ENCODE peak calls at places on chromosomes 3 and 15, in eight cellular contexts. P is ovary, U is aorta, O is A549, S is neuronal stem cell, G is left ventricle myocardium inferior, Z is right lobe of liver, Y is lung. L is an unnamed sample. For H3K9me3, the result is how much of the 10 kb centered on the place peaks cover.

GRCh38 chr3:127732303-127732702 is 59.6 kb downstream of the ABTB1 start:
- DNase-seq in P (no peak), U (no peak), G (no peak), Z (no peak), S (no peak), O (no peak), Y (no peak), L (no peak)

GRCh38 chr3:14256046-14256445 is 77.4 kb downstream of the LSM3 start:
- DNase-seq in U (no peak), Z (no peak), P (no peak), G (no peak), O (no peak), Y (no peak), S (no peak), L (no peak)

GRCh38 chr3:30526031-30526430 is 80.4 kb upstream of the TGFBR2 start:
- DNase-seq in G (no peak), U (no peak), P (no peak), S (no peak), Z (no peak), Y (no peak), O (no peak), L (no peak)

GRCh38 chr3:143252931-143253330 is 133.4 kb downstream of the CHST2 start:
- DNase-seq in U (no peak), Z (no peak), O (no peak), P (no peak), S (no peak), Y (no peak), G (no peak), L (no peak)

GRCh38 chr3:48478631-48479555 is 25.1 kb downstream of the SHISA5 start:
- DNase-seq in Z (no peak), U (peak), Y (no peak), P (no peak), O (no peak), G (no peak), S (no peak), L (peak)

GRCh38 chr15:68028137-68028771 is 25.9 kb upstream of the PIAS1 start:
- DNase-seq in P (no peak), Z (no peak), Y (no peak), G (no peak), U (no peak), S (no peak), O (no peak), L (no peak)

GRCh38 chr3:153210116-153210515 is 48.1 kb downstream of the RAP2B start:
- DNase-seq in Z (no peak), P (no peak), S (no peak), Y (no peak), G (no peak), O (no peak), U (no peak), L (peak)

GRCh38 chr15:64845183-64845611 is 3.5 kb downstream of the PLEKHO2 start:
- DNase-seq in S (no peak), P (peak), O (no peak), U (no peak), Z (no peak), G (peak), Y (no peak), L (no peak)

GRCh38 chr3:49198161-49198560 is 26.8 kb downstream of the KLHDC8B start:
- DNase-seq in G (no peak), P (no peak), Z (no peak), O (no peak), U (no peak), S (no peak), Y (no peak), L (no peak)

GRCh38 chr3:42036483-42036823 is 54.7 kb upstream of the TRAK1 start:
- DNase-seq in P (no peak), Z (no peak), G (no peak), Y (peak), U (no peak), O (peak), S (no peak), L (no peak)

GRCh38 chr3:39637807-39638206 is 170.3 kb downstream of the MOBP start:
- DNase-seq in Z (no peak), Y (no peak), S (no peak), G (no peak), O (peak), P (no peak), U (no peak), L (no peak)

GRCh38 chr15:22968356-22968755 is 11.8 kb downstream of the CYFIP1 start:
- DNase-seq in Y (no peak), U (peak), Z (no peak), S (no peak), P (no peak), O (peak), G (no peak), L (no peak)

GRCh38 chr3:40588406-40588805 is 63.6 kb downstream of the ZNF621 start:
- DNase-seq in G (no peak), U (no peak), P (no peak), Y (no peak), S (no peak), Z (no peak), O (no peak), L (no peak)

GRCh38 chr3:107644631-107645030 is 121.9 kb downstream of the BBX start:
- DNase-seq in P (no peak), S (no peak), Y (no peak), Z (no peak), G (no peak), U (no peak), O (no peak), L (no peak)

GRCh38 chr3:175068587-175068986 is 209.5 kb downstream of the NAALADL2 start:
- DNase-seq in Y (no peak), P (no peak), G (no peak), O (no peak), Z (no peak), U (no peak), S (no peak), L (no peak)

GRCh38 chr3:195154793-195155535 is 116.0 kb downstream of the XXYLT1 start:
- DNase-seq in G (peak), Z (peak), Y (peak), U (peak), P (peak), S (no peak), O (no peak), L (no peak)

GRCh38 chr3:103963599-103963998 is 1403.1 kb upstream of the ALCAM start:
- DNase-seq in P (no peak), G (no peak), Z (no peak), Y (no peak), U (no peak), S (no peak), O (no peak), L (no peak)

GRCh38 chr3:43503067-43503728 is 118.6 kb downstream of the ANO10 start:
- DNase-seq in U (no peak), Y (no peak), G (no peak), S (no peak), O (no peak), P (no peak), Z (no peak), L (peak)

GRCh38 chr3:80550154-80550553 is 782.4 kb upstream of the ROBO1 start:
- DNase-seq in O (no peak), P (no peak), Y (no peak), Z (no peak), S (no peak), U (no peak), G (no peak), L (no peak)

GRCh38 chr15:40695469-40695910 is 516 bp downstream of the RAD51 start:
- DNase-seq in Z (no peak), O (peak), Y (no peak), U (no peak), P (no peak), S (no peak), G (no peak), L (no peak)

GRCh38 chr15:51736069-51736468 is 1.4 kb downstream of the LYSMD2 start:
- DNase-seq in U (no peak), S (no peak), O (no peak), P (no peak), G (no peak), Y (no peak), Z (no peak), L (no peak)

GRCh38 chr3:161273589-161274218 is 52.6 kb downstream of the NMD3 start:
- DNase-seq in P (no peak), Y (no peak), G (no peak), S (peak), Z (no peak), O (no peak), U (no peak), L (peak)

GRCh38 chr15:68493629-68494028 is 61.7 kb upstream of the ITGA11 start:
- DNase-seq in Y (no peak), G (no peak), O (no peak), Z (no peak), S (no peak), U (no peak), P (no peak), L (no peak)

GRCh38 chr3:133869601-133870000 is 26.1 kb downstream of the RAB6B start:
- DNase-seq in P (no peak), U (peak), G (no peak), Y (no peak), O (no peak), Z (no peak), S (no peak), L (no peak)

GRCh38 chr15:29917600-29918597 is 95.6 kb upstream of the TJP1 start:
- DNase-seq in P (no peak), O (no peak), Z (no peak), S (no peak), G (no peak), Y (no peak), U (no peak), L (no peak)

GRCh38 chr15:97099040-97099439 is 768.5 kb downstream of the NR2F2 start:
- DNase-seq in Z (no peak), P (no peak), O (no peak), Y (no peak), S (no peak), G (no peak), U (no peak), L (no peak)

GRCh38 chr15:97096303-97096835 is 765.9 kb downstream of the NR2F2 start:
- DNase-seq in O (no peak), P (no peak), G (no peak), Y (no peak), S (no peak), Z (no peak), U (no peak), L (no peak)

GRCh38 chr15:97101572-97101971 is 771.1 kb downstream of the NR2F2 start:
- DNase-seq in G (no peak), Z (no peak), U (no peak), Y (no peak), S (no peak), O (no peak), P (no peak), L (no peak)
- H3K9me3 ChIP-seq in G (under half), Z (under half), U (under half), Y (under half), S (under half), O (under half), P (under half), L (under half)

GRCh38 chr3:172038823-172039222 is 555 bp upstream of the FNDC3B start:
- DNase-seq in P (peak), Y (no peak), Z (no peak), G (no peak), U (no peak), S (no peak), O (no peak), L (no peak)

GRCh38 chr3:172040976-172041963 is 1.9 kb downstream of the FNDC3B start:
- DNase-seq in G (no peak), Y (no peak), P (peak), O (no peak), Z (no peak), U (no peak), S (no peak), L (no peak)

GRCh38 chr3:172040078-172040975 is 949 bp downstream of the FNDC3B start:
- DNase-seq in O (peak), G (peak), U (peak), S (peak), Z (peak), P (peak), Y (peak), L (peak)

GRCh38 chr3:172042136-172042535 is 2.8 kb downstream of the FNDC3B start:
- DNase-seq in Z (no peak), U (no peak), P (no peak), G (no peak), Y (no peak), O (no peak), S (no peak), L (no peak)

DNA sequence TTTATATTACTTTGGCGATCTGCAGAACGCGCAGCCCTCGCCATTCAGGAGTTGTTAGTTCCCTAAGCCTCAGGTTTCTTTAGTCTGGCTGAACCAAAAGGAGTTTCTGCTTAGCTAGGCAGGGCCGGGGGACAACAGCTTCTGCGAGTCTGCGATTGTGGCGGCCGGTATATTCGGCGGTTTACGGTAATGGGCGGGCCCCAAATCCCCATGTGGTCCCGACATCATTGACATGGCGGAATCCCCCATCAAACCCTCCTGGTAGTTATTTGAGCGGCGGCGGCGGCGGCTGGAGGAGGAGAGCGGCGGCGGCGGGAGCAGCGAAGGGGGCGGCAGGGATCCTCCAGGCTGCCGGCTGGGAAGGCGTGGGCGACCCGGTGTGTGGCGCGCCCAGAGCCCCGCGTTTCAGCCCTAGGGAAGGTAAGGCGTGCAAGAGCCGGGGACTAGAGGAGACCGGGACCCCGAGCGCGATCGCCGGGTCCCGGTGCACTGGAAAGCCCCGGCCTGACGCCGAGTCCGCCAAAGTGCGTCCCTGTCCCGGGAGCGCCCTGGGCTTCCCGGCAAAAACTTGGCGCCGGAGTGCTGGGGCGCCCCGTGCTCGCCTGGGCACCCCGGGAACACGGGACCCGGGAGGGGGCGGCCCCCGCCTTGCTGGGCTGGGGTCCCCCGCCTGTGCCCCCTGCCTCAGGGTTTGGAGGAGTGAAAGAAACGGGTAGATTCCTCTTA is at the start of gene FNDC3B:
- DNase-seq in P (peak), Z (peak), Y (peak), S (peak), G (peak), O (peak), U (peak), L (peak)
- H3K4me3 ChIP-seq in P (peak), Z (peak), Y (peak), S (peak), G (peak), O (peak), U (peak), L (peak)

GRCh38 chr15:25427861-25428260 is 11.0 kb downstream of the UBE3A start:
- DNase-seq in Z (no peak), O (no peak), S (no peak), U (no peak), P (no peak), Y (no peak), G (no peak), L (no peak)
- H3K9me3 ChIP-seq in Z (under half), O (under half), S (under half), U (under half), P (under half), Y (under half), G (under half), L (under half)

GRCh38 chr3:112381673-112382542 is 49.0 kb downstream of the CD200 start:
- DNase-seq in G (no peak), Y (no peak), O (no peak), Z (no peak), U (no peak), P (no peak), S (no peak), L (no peak)

GRCh38 chr3:112377418-112378071 is 44.6 kb downstream of the CD200 start:
- DNase-seq in Y (no peak), G (no peak), P (no peak), Z (no peak), S (no peak), O (no peak), U (no peak), L (no peak)

GRCh38 chr3:112378989-112379692 is 46.2 kb downstream of the CD200 start:
- DNase-seq in S (no peak), Z (no peak), P (no peak), G (no peak), U (no peak), Y (peak), O (no peak), L (no peak)

GRCh38 chr3:112384769-112385168 is 51.8 kb downstream of the CD200 start:
- DNase-seq in U (no peak), O (no peak), S (no peak), P (no peak), G (no peak), Y (no peak), Z (no peak), L (no peak)

DNA sequence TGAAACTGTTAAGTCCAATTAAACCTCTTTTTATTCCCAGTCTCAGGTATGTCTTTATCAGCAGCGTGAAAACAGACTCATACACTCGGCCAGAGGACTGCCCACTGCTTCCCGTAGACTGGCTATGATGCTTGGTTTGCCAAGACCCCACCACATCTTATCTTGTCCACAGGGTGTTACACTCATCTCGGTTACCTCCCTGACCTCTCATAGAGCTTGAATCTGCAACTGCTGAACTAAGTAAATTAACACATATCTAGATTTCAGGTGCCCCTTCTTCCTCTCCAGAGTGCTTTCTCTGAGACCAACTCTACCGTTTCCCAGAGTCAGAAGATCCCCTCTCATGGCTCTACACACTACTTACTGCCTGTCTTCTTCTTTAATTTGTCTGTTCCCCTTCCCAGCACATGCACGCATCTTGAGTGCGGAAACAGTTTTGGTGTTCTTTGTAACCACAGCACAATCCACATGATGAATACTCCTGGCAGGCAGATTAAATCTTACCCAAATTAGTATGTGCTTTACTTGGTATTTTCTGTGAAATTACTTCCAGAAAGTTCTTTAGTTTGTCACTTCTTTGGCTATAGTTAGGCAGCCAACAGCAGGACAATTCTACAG is 49.7 kb downstream of the CD200 start:
- DNase-seq in O (no peak), Z (no peak), S (no peak), U (no peak), P (no peak), Y (no peak), G (no peak), L (no peak)
- H3K4me3 ChIP-seq in O (no peak), Z (no peak), S (no peak), U (no peak), P (no peak), Y (no peak), G (no peak), L (no peak)

GRCh38 chr15:46955576-46955975 is 761.7 kb upstream of the SEMA6D start:
- DNase-seq in Z (no peak), O (no peak), P (no peak), Y (no peak), S (no peak), U (no peak), G (no peak), L (no peak)

GRCh38 chr15:46961795-46962194 is 755.5 kb upstream of the SEMA6D start:
- DNase-seq in G (no peak), Z (no peak), Y (no peak), O (no peak), S (no peak), U (no peak), P (no peak), L (no peak)

GRCh38 chr15:46956456-46956855 is 760.8 kb upstream of the SEMA6D start:
- DNase-seq in P (no peak), Z (no peak), G (peak), O (no peak), Y (no peak), S (no peak), U (no peak), L (no peak)
- H3K9me3 ChIP-seq in P (under half), Z (under half), G (under half), O (under half), Y (under half), S (under half), U (under half), L (under half)

L was measured in naive thymus-derived CD4-positive, alpha-beta T cell.